ENCODE peak calls at places on chromosomes 6 and 20, in eight cellular contexts. L is A549, W is HepG2, N is ovary, O is stomach, Y is K562, S is sigmoid colon, B is SK-N-SH. V is an unnamed sample.

GRCh38 chr6:1678201-1678600 is 68.5 kb downstream of the FOXC1 start:
- DNase-seq in L (no peak), W (no peak), N (no peak), O (peak; percentile 38), Y (no peak), S (no peak), B (no peak), V (no peak)

GRCh38 chr6:132021552-132022375 is 70.6 kb upstream of the CCN2 start:
- DNase-seq in L (peak; percentile 54), W (peak; percentile 96), N (no peak), O (no peak), Y (no peak), S (no peak), B (no peak), V (no peak)

GRCh38 chr20:50129662-50130345 is 16.9 kb upstream of the UBE2V1 start:
- DNase-seq in L (peak; percentile 64), W (no peak), N (no peak), O (no peak), Y (peak; percentile 97), S (peak; percentile 90), B (peak; percentile 51), V (no peak)

GRCh38 chr6:435442-436307 is 44.1 kb downstream of the IRF4 start:
- DNase-seq in L (no peak), W (no peak), N (no peak), O (no peak), Y (no peak), S (no peak), B (peak; percentile 2), V (no peak)

GRCh38 chr6:135465307-135465706 is 32.2 kb downstream of the AHI1 start:
- DNase-seq in L (no peak), W (no peak), N (no peak), O (no peak), Y (no peak), S (no peak), B (no peak), V (no peak)

GRCh38 chr6:135535989-135536414 is 38.5 kb upstream of the AHI1 start:
- DNase-seq in L (peak; percentile 63), W (peak; percentile 40), N (no peak), O (no peak), Y (peak; percentile 29), S (no peak), B (peak; percentile 37), V (no peak)

GRCh38 chr6:151999194-151999593 is 191.7 kb downstream of the ESR1 start:
- DNase-seq in L (no peak), W (no peak), N (no peak), O (no peak), Y (no peak), S (no peak), B (no peak), V (no peak)

GRCh38 chr6:107646176-107646575 is 156.3 kb downstream of the SOBP start:
- DNase-seq in L (no peak), W (no peak), N (no peak), O (peak; percentile 34), Y (no peak), S (no peak), B (no peak), V (no peak)

GRCh38 chr6:128725271-128726233 is 157.4 kb upstream of the LAMA2 start:
- DNase-seq in L (peak; percentile 13), W (peak; percentile 39), N (peak; percentile 28), O (no peak), Y (peak; percentile 14), S (no peak), B (peak; percentile 5), V (peak; percentile 11)

GRCh38 chr20:12241065-12241464 is 323.4 kb downstream of the BTBD3 start:
- DNase-seq in L (no peak), W (no peak), N (no peak), O (no peak), Y (no peak), S (no peak), B (no peak), V (no peak)

GRCh38 chr6:52507557-52508260 is 69.2 kb downstream of the TRAM2 start:
- DNase-seq in L (peak; percentile 26), W (no peak), N (no peak), O (no peak), Y (peak; percentile 59), S (no peak), B (no peak), V (no peak)

GRCh38 chr6:106069478-106069877 is 16.7 kb upstream of the PRDM1 start:
- DNase-seq in L (peak; percentile 34), W (peak; percentile 12), N (no peak), O (peak; percentile 48), Y (no peak), S (no peak), B (peak; percentile 36), V (no peak)

GRCh38 chr6:26421259-26422144 is 18.8 kb upstream of the BTN3A3 start:
- DNase-seq in L (peak; percentile 84), W (peak; percentile 93), N (peak; percentile 62), O (peak; percentile 73), Y (peak; percentile 92), S (peak; percentile 90), B (peak; percentile 82), V (peak; percentile 74)

GRCh38 chr6:169975286-169975685 is 223.9 kb downstream of the ERMARD start:
- DNase-seq in L (no peak), W (no peak), N (no peak), O (no peak), Y (no peak), S (no peak), B (no peak), V (peak; percentile 5)

GRCh38 chr6:161162722-161163121 is 111.1 kb downstream of the AGPAT4 start:
- DNase-seq in L (no peak), W (no peak), N (no peak), O (no peak), Y (no peak), S (peak; percentile 46), B (no peak), V (no peak)

GRCh38 chr6:161023316-161023715 is 31.7 kb downstream of the MAP3K4 start:
- DNase-seq in L (no peak), W (no peak), N (no peak), O (no peak), Y (no peak), S (no peak), B (no peak), V (no peak)

GRCh38 chr6:157840776-157841175 is 17.7 kb downstream of the SNX9 start:
- DNase-seq in L (peak; percentile 10), W (no peak), N (no peak), O (no peak), Y (no peak), S (no peak), B (no peak), V (no peak)

GRCh38 chr6:38779310-38780062 is 64.4 kb downstream of the DNAH8 start:
- DNase-seq in L (no peak), W (no peak), N (no peak), O (no peak), Y (no peak), S (no peak), B (no peak), V (no peak)

GRCh38 chr6:38774933-38775707 is 60.0 kb downstream of the DNAH8 start:
- DNase-seq in L (no peak), W (no peak), N (no peak), O (no peak), Y (no peak), S (no peak), B (no peak), V (no peak)

GRCh38 chr6:38775870-38776269 is 60.8 kb downstream of the DNAH8 start:
- DNase-seq in L (no peak), W (no peak), N (no peak), O (no peak), Y (no peak), S (no peak), B (no peak), V (no peak)

GRCh38 chr6:38773338-38773737 is 58.2 kb downstream of the DNAH8 start:
- DNase-seq in L (peak; percentile 24), W (peak; percentile 19), N (no peak), O (no peak), Y (peak; percentile 41), S (no peak), B (no peak), V (peak; percentile 22)

DNA sequence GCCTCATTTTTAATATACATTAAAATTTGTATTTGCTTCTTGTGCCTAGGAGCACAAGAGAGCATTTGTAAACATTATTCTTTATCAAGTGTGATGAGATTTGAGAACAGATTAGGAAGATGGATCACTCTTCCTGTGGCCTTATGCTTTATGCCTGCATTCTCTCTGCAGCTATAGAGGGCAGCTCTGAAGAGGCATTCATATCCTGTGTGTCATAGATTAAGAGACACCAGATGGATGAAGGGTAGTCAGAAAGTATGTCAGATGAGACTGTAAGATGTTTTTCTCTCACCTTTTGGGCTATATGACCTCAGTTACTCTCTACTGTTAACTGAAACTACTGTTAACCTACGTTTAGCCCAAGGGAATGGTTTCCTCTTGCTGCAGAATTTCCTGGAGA is 61.4 kb downstream of the DNAH8 start:
- DNase-seq in L (no peak), W (no peak), N (no peak), O (no peak), Y (no peak), S (no peak), B (peak; percentile 10), V (no peak)
- TF ChIP-seq EP300 in L (no peak), W (no peak), N (no peak), O (no peak), Y (no peak), S (no peak), B (no peak), V (no peak)

GRCh38 chr20:40562031-40562430 is 127.0 kb downstream of the MAFB start:
- DNase-seq in L (peak; percentile 19), W (no peak), N (no peak), O (no peak), Y (no peak), S (no peak), B (no peak), V (peak; percentile 19)
- TF ChIP-seq EP300 in L (no peak), W (no peak), N (no peak), O (no peak), Y (no peak), S (no peak), B (no peak), V (no peak)

DNA sequence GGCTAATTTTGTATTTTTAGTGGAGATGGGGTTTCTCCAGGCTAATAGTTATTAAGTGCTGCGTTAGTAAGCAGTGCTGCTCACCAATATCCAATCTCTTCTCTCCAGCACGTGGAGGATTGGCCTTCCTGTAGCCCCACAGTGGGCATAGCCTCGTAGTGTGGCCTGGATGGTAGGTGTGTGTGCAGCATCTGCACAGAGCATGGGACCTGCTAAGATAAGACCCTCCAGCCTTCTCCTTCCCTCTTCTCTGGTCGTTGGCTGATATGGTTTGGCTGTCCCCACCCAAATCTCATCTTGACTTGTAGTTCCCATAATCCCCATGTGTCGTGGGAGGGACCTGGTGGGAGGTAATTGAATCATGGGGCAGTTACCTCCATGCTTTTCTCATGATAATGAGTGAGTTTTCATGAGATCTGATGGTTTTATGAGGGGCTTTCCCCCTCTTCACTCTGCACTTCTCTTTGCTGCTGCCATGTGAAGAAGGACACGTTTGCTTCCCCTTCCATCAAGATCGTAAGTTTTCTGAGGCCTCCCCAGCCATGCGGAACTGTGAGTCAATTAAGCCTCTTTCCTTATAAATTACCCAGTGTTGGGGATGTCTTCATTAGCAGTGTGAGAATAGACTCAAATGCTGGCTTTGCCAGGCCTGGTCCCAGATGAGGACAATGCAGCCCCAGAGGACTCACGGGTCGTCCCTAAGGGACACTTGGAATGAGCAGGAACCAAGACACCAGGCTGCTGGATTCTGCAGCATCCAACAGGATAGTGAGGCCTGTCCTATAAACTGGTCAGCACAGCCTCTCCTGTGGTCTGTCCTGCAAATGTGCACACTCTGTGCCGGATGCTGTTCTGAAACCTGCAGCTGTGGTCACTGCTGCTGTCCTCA is 63.4 kb upstream of the AFDN start:
- DNase-seq in L (no peak), W (no peak), N (no peak), O (no peak), Y (no peak), S (peak; percentile 48), B (no peak), V (no peak)
- TF ChIP-seq EP300 in L (no peak), W (no peak), N (no peak), O (no peak), Y (no peak), S (no peak), B (no peak), V (no peak)

GRCh38 chr6:117303323-117303722 is 38.0 kb downstream of the VGLL2 start:
- DNase-seq in L (no peak), W (no peak), N (no peak), O (no peak), Y (no peak), S (no peak), B (no peak), V (no peak)
- TF ChIP-seq EP300 in L (no peak), W (no peak), N (no peak), O (no peak), Y (no peak), S (no peak), B (no peak), V (no peak)